ENCODE peak calls at places on chromosomes 11 and 22, in six cellular contexts. C, V, B, A, Q and W are unnamed samples.

GRCh38 chr22:40613025-40613424 is 23.5 kb downstream of the MRTFA start:
- DNase-seq in C (no peak), V (no peak), B (no peak), A (no peak), Q (no peak), W (no peak)

GRCh38 chr11:16000065-16000464 is 356.3 kb downstream of the SOX6 start:
- DNase-seq in C (no peak), V (no peak), B (peak; percentile 38), A (no peak), Q (no peak), W (no peak)

GRCh38 chr11:65241134-65241533 is 20.6 kb upstream of the POLA2 start:
- DNase-seq in C (no peak), V (no peak), B (no peak), A (no peak), Q (no peak), W (no peak)

GRCh38 chr22:35804421-35804820 is 86.7 kb downstream of the APOL5 start:
- DNase-seq in C (no peak), V (no peak), B (no peak), A (no peak), Q (no peak), W (no peak)

GRCh38 chr11:18721576-18722292 is 4.3 kb downstream of the IGSF22 start:
- DNase-seq in C (peak; percentile 23), V (no peak), B (no peak), A (peak; percentile 10), Q (peak; percentile 58), W (peak; percentile 55)

GRCh38 chr22:48898524-48899377 is 928.9 kb downstream of the BRD1 start:
- DNase-seq in C (no peak), V (no peak), B (no peak), A (no peak), Q (no peak), W (no peak)

GRCh38 chr11:1935156-1936071 is 11.7 kb upstream of the MRPL23 start:
- DNase-seq in C (no peak), V (no peak), B (no peak), A (no peak), Q (no peak), W (no peak)

GRCh38 chr11:66844496-66845142 is 1.4 kb downstream of the RCE1 start:
- DNase-seq in C (no peak), V (no peak), B (no peak), A (no peak), Q (no peak), W (no peak)